ENCODE peak calls at places on chromosomes 1 and 21, in ten cellular contexts. K, B, S, I, H, O, Q, V, D and F are unnamed samples.

GRCh38 chr1:169460193-169460833 is 25.4 kb downstream of the SLC19A2 start:
- DNase-seq in K (no peak), B (no peak), S (no peak), I (peak; percentile 29), H (peak; percentile 28), O (no peak), Q (no peak), V (peak; percentile 18), D (peak; percentile 43), F (no peak)

GRCh38 chr1:109891930-109892329 is 18.7 kb upstream of the CSF1 start:
- DNase-seq in K (no peak), B (peak; percentile 31), S (no peak), I (peak; percentile 65), H (no peak), O (no peak), Q (peak; percentile 48), V (no peak), D (no peak), F (no peak)

GRCh38 chr21:29078884-29079765 is 5.7 kb upstream of the CCT8 start:
- DNase-seq in K (peak; percentile 19), B (peak; percentile 52), S (no peak), I (no peak), H (no peak), O (no peak), Q (no peak), V (no peak), D (no peak), F (no peak)

GRCh38 chr1:51953079-51953478 is 37.4 kb downstream of the RAB3B start:
- DNase-seq in K (no peak), B (no peak), S (no peak), I (no peak), H (no peak), O (no peak), Q (no peak), V (no peak), D (no peak), F (no peak)

GRCh38 chr1:75614455-75615379 is 3.8 kb upstream of the SLC44A5 start:
- DNase-seq in K (peak; percentile 81), B (peak; percentile 38), S (peak; percentile 19), I (peak; percentile 39), H (peak; percentile 4), O (peak; percentile 92), Q (peak; percentile 41), V (no peak), D (peak; percentile 14), F (no peak)

GRCh38 chr1:160429125-160429551 is 28.8 kb downstream of the VANGL2 start:
- DNase-seq in K (peak; percentile 19), B (no peak), S (no peak), I (no peak), H (no peak), O (no peak), Q (no peak), V (no peak), D (no peak), F (no peak)

GRCh38 chr1:68503085-68503484 is 6.2 kb upstream of the DEPDC1 start:
- DNase-seq in K (no peak), B (no peak), S (no peak), I (no peak), H (no peak), O (no peak), Q (no peak), V (no peak), D (no peak), F (no peak)

GRCh38 chr1:52633291-52633754 is 355 bp downstream of the SHISAL2A start:
- DNase-seq in K (no peak), B (peak; percentile 50), S (no peak), I (peak; percentile 14), H (no peak), O (peak; percentile 43), Q (no peak), V (no peak), D (no peak), F (no peak)

GRCh38 chr1:84887261-84887934 is 5.6 kb downstream of the LPAR3 start:
- DNase-seq in K (no peak), B (no peak), S (no peak), I (no peak), H (peak; percentile 65), O (no peak), Q (no peak), V (no peak), D (peak; percentile 49), F (no peak)

GRCh38 chr1:51622455-51622913 is 5.6 kb downstream of the OSBPL9 start:
- DNase-seq in K (peak; percentile 21), B (no peak), S (peak; percentile 96), I (peak; percentile 70), H (peak; percentile 80), O (peak; percentile 80), Q (peak; percentile 46), V (peak; percentile 80), D (peak; percentile 63), F (no peak)

GRCh38 chr1:213994888-213995287 is 7.1 kb downstream of the PROX1 start:
- DNase-seq in K (no peak), B (no peak), S (no peak), I (no peak), H (no peak), O (no peak), Q (no peak), V (no peak), D (no peak), F (no peak)

GRCh38 chr1:218025454-218025853 is 259.6 kb upstream of the RRP15 start:
- DNase-seq in K (no peak), B (no peak), S (no peak), I (no peak), H (peak; percentile 76), O (no peak), Q (no peak), V (no peak), D (peak; percentile 61), F (peak; percentile 6)

GRCh38 chr1:202213361-202214088 is 19.9 kb downstream of the LGR6 start:
- DNase-seq in K (no peak), B (no peak), S (no peak), I (no peak), H (no peak), O (peak; percentile 95), Q (no peak), V (no peak), D (no peak), F (no peak)
- TF ChIP-seq CTCF in K (no peak), B (no peak), S (peak; percentile 68), I (no peak), H (no peak), O (peak; percentile 92), Q (peak; percentile 14), V (peak; percentile 54), D (no peak), F (no peak)

DNA sequence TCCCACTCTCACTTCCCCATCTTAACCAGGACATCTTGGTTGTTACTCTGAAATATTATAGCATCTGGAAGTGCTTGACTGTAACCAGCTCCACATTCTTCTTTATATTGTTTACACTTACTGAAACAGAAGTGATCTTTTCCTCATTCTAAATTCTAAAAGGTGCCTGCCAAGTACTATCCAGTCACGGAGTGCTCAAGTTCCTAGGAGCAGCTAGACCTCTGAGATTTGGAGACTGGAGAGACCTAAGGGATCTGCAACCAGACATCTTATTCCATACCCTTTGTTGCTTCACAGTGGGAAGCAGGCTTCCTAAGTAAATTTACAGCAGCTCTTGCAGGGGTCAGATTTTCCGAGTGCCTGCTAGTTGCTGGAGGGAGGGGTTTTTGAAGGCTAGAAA is 150.5 kb downstream of the MAST2 start:
- DNase-seq in K (no peak), B (no peak), S (no peak), I (no peak), H (peak; percentile 45), O (no peak), Q (no peak), V (no peak), D (peak; percentile 28), F (no peak)
- H3K4me3 ChIP-seq in K (no peak overlapping the region), B (no peak overlapping the region), S (no peak overlapping the region), I (peak overlapping the region; percentile 47), H (no peak overlapping the region), O (no peak overlapping the region), Q (no peak overlapping the region), V (no peak overlapping the region), D (no peak overlapping the region), F (no peak overlapping the region)

GRCh38 chr1:103582493-103582892 is 11.1 kb downstream of the AMY2B start:
- DNase-seq in K (no peak), B (no peak), S (no peak), I (no peak), H (no peak), O (no peak), Q (no peak), V (no peak), D (peak; percentile 4), F (no peak)
- H3K27me3 ChIP-seq in K (no peaks in the 10 kb centered on the region), B (no peaks in the 10 kb centered on the region), S (no peaks in the 10 kb centered on the region), I (no peaks in the 10 kb centered on the region), H (no peaks in the 10 kb centered on the region), O (no peaks in the 10 kb centered on the region), Q (no peaks in the 10 kb centered on the region), V (no peaks in the 10 kb centered on the region), D (no peaks in the 10 kb centered on the region), F (no peaks in the 10 kb centered on the region)

GRCh38 chr1:9448132-9449105 is 90.8 kb upstream of the SLC25A33 start:
- DNase-seq in K (no peak), B (no peak), S (no peak), I (no peak), H (peak; percentile 23), O (no peak), Q (no peak), V (peak; percentile 39), D (no peak), F (no peak)
- TF ChIP-seq CTCF in K (no peak), B (no peak), S (peak; percentile 34), I (no peak), H (peak; percentile 33), O (peak; percentile 27), Q (peak; percentile 39), V (peak; percentile 56), D (no peak), F (no peak)